ENCODE peak calls at places on chromosomes 11 and 22, in six cellular contexts. M is Panc1, C is NCI-H460, S is T-helper 1 cell, B is mesenchymal stem cell, X is T-helper 2 cell. W is an unnamed sample.

GRCh38 chr22:37561209-37562048 is 1.1 kb downstream of the CDC42EP1 start:
- DNase-seq in M (no peak), C (peak; percentile 80), S (peak; percentile 58), B (peak; percentile 88), X (peak; percentile 57), W (peak; percentile 49)

GRCh38 chr11:133064961-133065360 is 467.3 kb downstream of the OPCML start:
- DNase-seq in M (no peak), C (no peak), S (no peak), B (no peak), X (no peak), W (no peak)

GRCh38 chr11:18115360-18116127 is 9.7 kb upstream of the SAAL1 start:
- DNase-seq in M (peak; percentile 61), C (peak; percentile 58), S (peak; percentile 43), B (peak; percentile 67), X (peak; percentile 43), W (no peak)

GRCh38 chr11:79678780-79679468 is 238.1 kb upstream of the TENM4 start:
- DNase-seq in M (no peak), C (no peak), S (no peak), B (no peak), X (no peak), W (no peak)

GRCh38 chr11:127818625-127819024 is 768.7 kb downstream of the ETS1 start:
- DNase-seq in M (no peak), C (no peak), S (no peak), B (no peak), X (no peak), W (no peak)

GRCh38 chr22:39266398-39267030 is 21.7 kb upstream of the PDGFB start:
- DNase-seq in M (no peak), C (no peak), S (no peak), B (peak; percentile 44), X (no peak), W (no peak)

GRCh38 chr11:122108192-122108799 is 7.7 kb downstream of the BLID start:
- DNase-seq in M (no peak), C (peak; percentile 25), S (no peak), B (peak; percentile 59), X (no peak), W (no peak)

GRCh38 chr22:43532301-43533050 is 120.7 kb downstream of the MPPED1 start:
- DNase-seq in M (no peak), C (no peak), S (no peak), B (no peak), X (no peak), W (no peak)

GRCh38 chr11:80724366-80724765 is 1283.5 kb upstream of the TENM4 start:
- DNase-seq in M (no peak), C (no peak), S (no peak), B (no peak), X (no peak), W (no peak)

GRCh38 chr11:73323464-73323863 is 15.4 kb downstream of the ARHGEF17 start:
- DNase-seq in M (no peak), C (no peak), S (no peak), B (peak; percentile 84), X (no peak), W (no peak)